ENCODE peak calls at places on chromosomes 7 and 10, in eight cellular contexts. F is DMS153, W is lower leg skin, X is M059J, R is A549, A is fibroblast of pulmonary artery, J is cardiac septum, V is T-helper 9 cell. G is an unnamed sample.

GRCh38 chr10:75924309-75924920 is 493.0 kb downstream of the LRMDA start:
- DNase-seq in F (no peak), W (no peak), X (no peak), R (no peak), A (no peak), J (no peak), V (no peak), G (no peak)

GRCh38 chr7:108109216-108109908 is 20.8 kb downstream of the LAMB4 start:
- DNase-seq in F (peak; percentile 58), W (no peak), X (peak; percentile 37), R (peak; percentile 48), A (peak; percentile 36), J (no peak), V (no peak), G (no peak)

GRCh38 chr7:47552631-47553030 is 29.3 kb downstream of the TNS3 start:
- DNase-seq in F (no peak), W (no peak), X (peak; percentile 80), R (no peak), A (peak; percentile 64), J (no peak), V (no peak), G (no peak)

GRCh38 chr7:159031135-159031701 is 113.4 kb downstream of the VIPR2 start:
- DNase-seq in F (no peak), W (peak; percentile 84), X (no peak), R (no peak), A (no peak), J (peak; percentile 80), V (no peak), G (no peak)

GRCh38 chr10:93436577-93436976 is 45.6 kb downstream of the MYOF start:
- DNase-seq in F (no peak), W (no peak), X (peak; percentile 99), R (peak; percentile 81), A (peak; percentile 98), J (no peak), V (no peak), G (no peak)

GRCh38 chr7:5429253-5429856 is 5.7 kb upstream of the TNRC18 start:
- DNase-seq in F (no peak), W (peak; percentile 91), X (peak; percentile 53), R (no peak), A (peak; percentile 69), J (no peak), V (no peak), G (no peak)

GRCh38 chr10:132468201-132468600 is 69.4 kb upstream of the INPP5A start:
- DNase-seq in F (no peak), W (no peak), X (no peak), R (no peak), A (no peak), J (no peak), V (no peak), G (no peak)

GRCh38 chr10:96509017-96509641 is 4.6 kb downstream of the TLL2 start:
- DNase-seq in F (no peak), W (no peak), X (peak; percentile 81), R (no peak), A (peak; percentile 14), J (no peak), V (no peak), G (no peak)